ENCODE peak calls at places on chromosomes 16 and 17, in four cellular contexts. Q is thoracic aorta, P is fibroblast of lung, R is esophagus squamous epithelium. K is an unnamed sample.

GRCh38 chr16:49015189-49015540 is 266.5 kb downstream of the CBLN1 start:
- DNase-seq in Q (no peak), P (no peak), R (no peak), K (no peak)

GRCh38 chr16:71995038-71995437 is 5.2 kb downstream of the PKD1L3 start:
- DNase-seq in Q (no peak), P (no peak), R (no peak), K (no peak)

GRCh38 chr17:12789075-12789975 is at the start of gene ARHGAP44:
- DNase-seq in Q (no peak), P (peak), R (no peak), K (no peak)

GRCh38 chr16:85514295-85514600 is 98.9 kb upstream of the GSE1 start:
- DNase-seq in Q (peak), P (no peak), R (no peak), K (no peak)

GRCh38 chr17:20156196-20157077 is 147.3 kb downstream of the SPECC1 start:
- DNase-seq in Q (no peak), P (peak), R (no peak), K (no peak)

GRCh38 chr17:79803997-79804855 is 7.3 kb upstream of the CBX8 start:
- DNase-seq in Q (no peak), P (peak), R (no peak), K (no peak)

GRCh38 chr16:83400234-83400633 is 407.5 kb upstream of the HSBP1 start:
- DNase-seq in Q (no peak), P (peak), R (no peak), K (peak)

GRCh38 chr17:16491131-16491702 is 776 bp downstream of the LRRC75A start:
- DNase-seq in Q (no peak), P (no peak), R (no peak), K (no peak)

GRCh38 chr17:17179371-17179827 is 26.7 kb downstream of the PLD6 start:
- DNase-seq in Q (no peak), P (no peak), R (no peak), K (no peak)

GRCh38 chr17:9021985-9022552 is 759 bp downstream of the NTN1 start:
- DNase-seq in Q (no peak), P (peak), R (no peak), K (no peak)

GRCh38 chr16:979859-980594 is 1.5 kb upstream of the SOX8 start:
- DNase-seq in Q (no peak), P (no peak), R (no peak), K (no peak)

DNA sequence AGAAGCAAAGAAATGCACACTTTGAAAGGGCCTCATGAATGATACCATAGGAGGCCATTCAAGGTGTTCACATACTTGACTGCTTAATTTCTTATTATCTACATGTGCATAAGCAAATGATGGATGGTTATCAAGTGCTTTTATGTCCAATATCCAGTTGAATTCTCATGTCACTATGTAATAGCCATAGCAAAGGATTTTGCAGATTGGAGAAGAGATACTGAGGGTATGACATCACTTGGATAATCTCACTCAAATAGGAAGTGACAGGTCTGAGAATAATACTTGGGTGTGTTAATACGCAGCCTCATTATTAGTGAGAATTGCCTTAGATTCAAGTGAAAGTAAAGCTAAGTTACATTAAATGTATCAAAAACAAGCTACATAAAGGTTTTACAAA is 1208.6 kb downstream of the CDH11 start:
- DNase-seq in Q (no peak), P (no peak), R (no peak), K (no peak)
- H3K27ac ChIP-seq in Q (no peak), P (no peak), R (no peak), K (no peak)

DNA sequence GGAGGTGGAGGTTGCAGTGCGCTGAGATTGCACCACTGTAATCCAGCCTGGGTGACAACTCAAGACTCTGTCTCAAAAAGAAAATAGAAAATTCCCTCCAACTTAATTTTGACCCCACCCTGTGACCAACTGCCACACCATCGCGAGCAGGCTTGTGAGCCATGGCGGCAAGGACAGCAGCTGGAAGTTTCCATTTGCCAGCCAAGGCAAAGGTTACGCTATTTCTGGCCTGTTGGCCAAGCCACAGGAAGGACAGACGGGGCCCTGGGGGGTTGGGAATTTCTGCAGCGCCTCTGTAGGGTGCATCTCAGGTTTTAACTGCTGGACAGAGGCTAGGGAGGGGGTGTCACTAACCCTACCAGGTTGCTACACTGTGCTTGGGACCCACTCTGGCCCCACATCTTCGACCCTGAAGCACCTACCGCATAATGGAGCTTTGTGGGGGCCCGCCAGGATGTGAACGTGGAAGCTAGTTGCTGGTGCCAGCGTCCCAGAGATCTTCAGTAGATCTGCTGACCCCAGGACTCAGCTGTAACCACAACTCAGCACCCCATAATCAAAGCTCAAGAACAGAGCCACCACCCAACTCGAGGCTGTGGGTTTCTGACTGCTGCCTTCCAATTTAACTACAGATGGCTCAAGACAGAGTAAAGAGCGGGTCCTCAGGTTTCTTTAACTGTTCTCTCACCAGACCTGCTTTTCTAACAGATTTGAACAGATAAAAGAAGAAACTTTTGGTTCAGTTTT is 11.0 kb downstream of the KIFC3 start:
- DNase-seq in Q (no peak), P (peak), R (no peak), K (no peak)
- H3K4me3 ChIP-seq in Q (no peak), P (no peak), R (no peak), K (no peak)

GRCh38 chr17:43660816-43661493 is 767 bp downstream of the MEOX1 start:
- DNase-seq in Q (no peak), P (no peak), R (no peak), K (no peak)
- H3K27ac ChIP-seq in Q (no peak), P (no peak), R (peak), K (no peak)

DNA sequence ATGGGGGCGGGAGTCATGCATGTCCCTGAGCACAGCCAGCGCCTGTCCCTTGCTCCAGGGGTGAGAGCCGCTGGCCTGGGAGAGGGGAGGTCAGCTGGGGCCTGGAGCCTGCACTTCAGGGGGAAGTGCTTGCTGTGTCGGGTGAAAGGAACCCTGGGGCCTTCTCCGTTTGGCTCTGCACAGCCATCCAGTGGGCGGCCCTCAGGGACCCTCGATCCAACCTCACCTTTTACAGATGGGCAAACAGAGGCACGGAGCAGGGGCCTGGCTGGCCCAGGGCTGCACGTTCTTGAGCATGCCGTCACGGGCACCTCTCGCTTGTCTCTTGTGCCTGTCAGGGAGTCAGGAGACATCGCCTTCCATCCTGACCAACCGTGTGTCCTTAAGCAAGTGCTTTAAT is 1.8 kb downstream of the SNX20 start:
- DNase-seq in Q (no peak), P (no peak), R (no peak), K (no peak)
- H3K4me3 ChIP-seq in Q (no peak), P (no peak), R (peak), K (no peak)